ENCODE peak calls at places on chromosomes 7 and 10, in nine cellular contexts. W is RPMI7951; Y is activated CD8-positive, alpha-beta memory T cell treated with anti-CD3 and anti-CD28 coated beads for 24 hours; N is CD8-positive, alpha-beta T cell; X is NCI-H446; V is EL; H is stimulated activated CD8-positive, alpha-beta memory T cell treated with anti-CD3 and anti-CD28 coated beads, Interleukin-7, amount 100 ng/mL, for 1 hour; C is dorsolateral prefrontal cortex; O is sigmoid colon. E is an unnamed sample.

GRCh38 chr10:116274141-116274861 is 1.3 kb upstream of the GFRA1 start:
- DNase-seq in W (no peak), O (no peak), V (peak), N (no peak), Y (no peak), H (no peak), X (no peak), C (no peak), E (no peak)

GRCh38 chr10:48215148-48215982 is 59.1 kb downstream of the FRMPD2 start:
- DNase-seq in W (peak), V (peak), X (no peak), C (no peak), Y (peak), O (no peak), H (no peak), N (no peak), E (peak)

GRCh38 chr7:93923946-93924345 is 2.4 kb downstream of the GNG11 start:
- DNase-seq in N (no peak), C (no peak), X (no peak), W (no peak), Y (no peak), O (no peak), V (peak), H (no peak), E (no peak)

GRCh38 chr10:102644066-102644645 is at the start of gene TRIM8:
- DNase-seq in W (peak), V (peak), X (no peak), C (no peak), N (peak), Y (peak), O (no peak), H (no peak), E (no peak)

GRCh38 chr7:140983802-140984201 is 30.9 kb downstream of the MRPS33 start:
- DNase-seq in W (peak), X (no peak), Y (no peak), O (no peak), C (no peak), N (no peak), V (peak), H (no peak), E (no peak)

GRCh38 chr7:108525327-108525984 is 479 bp downstream of the PNPLA8 start:
- DNase-seq in W (peak), C (no peak), H (no peak), X (no peak), N (no peak), O (peak), V (peak), Y (no peak), E (no peak)

GRCh38 chr10:60283397-60283796 is 106.3 kb downstream of the ANK3 start:
- DNase-seq in V (peak), C (no peak), W (no peak), X (no peak), H (no peak), Y (no peak), N (no peak), O (no peak), E (no peak)

GRCh38 chr7:93902777-93903423 is 3.5 kb upstream of the GNGT1 start:
- DNase-seq in Y (no peak), W (peak), V (peak), O (no peak), C (no peak), N (no peak), X (no peak), H (no peak), E (no peak)

GRCh38 chr7:122305475-122306319 is 1.1 kb upstream of the FEZF1 start:
- DNase-seq in N (no peak), Y (no peak), O (no peak), W (no peak), H (no peak), C (no peak), V (no peak), X (no peak), E (no peak)

GRCh38 chr7:16791071-16791470 is 13.7 kb downstream of the AGR2 start:
- DNase-seq in Y (no peak), O (no peak), N (no peak), C (no peak), X (no peak), W (peak), V (no peak), H (no peak), E (no peak)

GRCh38 chr10:131667561-131667960 is 233.2 kb upstream of the PPP2R2D start:
- DNase-seq in X (no peak), W (no peak), O (peak), Y (no peak), N (no peak), H (no peak), C (no peak), V (no peak), E (no peak)

GRCh38 chr7:15684834-15685233 is 1.6 kb downstream of the MEOX2 start:
- DNase-seq in Y (no peak), N (no peak), O (no peak), C (no peak), H (no peak), V (no peak), X (no peak), W (peak), E (no peak)

GRCh38 chr10:80289451-80290287 is at the start of gene MAT1A:
- DNase-seq in W (peak), Y (no peak), H (no peak), O (no peak), V (no peak), N (no peak), C (no peak), X (no peak), E (peak)

GRCh38 chr10:8137272-8137680 is 82.8 kb downstream of the GATA3 start:
- DNase-seq in V (no peak), H (no peak), C (no peak), W (peak), O (no peak), X (no peak), Y (peak), N (peak), E (no peak)

GRCh38 chr10:29379208-29379607 is 90.3 kb downstream of the LYZL1 start:
- DNase-seq in H (no peak), W (no peak), Y (no peak), N (no peak), O (no peak), C (no peak), X (no peak), V (no peak), E (no peak)